ENCODE peak calls at places on chromosomes 6 and 20, in seven cellular contexts. H is GM12865; Q is KG1; C is dorsolateral prefrontal cortex; V is activated CD8-positive, alpha-beta memory T cell treated with anti-CD3 and anti-CD28 coated beads for 48 hours; W is stimulated activated naive CD4-positive, alpha-beta T cell; X is smooth muscle cell of the brain vasculature. K is an unnamed sample.

GRCh38 chr6:41181566-41181965 is 18.6 kb upstream of the TREM2 start:
- DNase-seq in H (no peak), Q (no peak), C (no peak), V (no peak), W (no peak), X (no peak), K (no peak)

GRCh38 chr6:16514249-16514648 is 247.0 kb downstream of the ATXN1 start:
- DNase-seq in H (peak; percentile 60), Q (no peak), C (no peak), V (no peak), W (no peak), X (peak; percentile 39), K (peak; percentile 19)

GRCh38 chr6:73630401-73630800 is 23.4 kb downstream of the SLC17A5 start:
- DNase-seq in H (no peak), Q (no peak), C (no peak), V (no peak), W (no peak), X (no peak), K (no peak)

GRCh38 chr20:2816583-2817340 is 598 bp downstream of the TMEM239 start:
- DNase-seq in H (peak; percentile 46), Q (no peak), C (no peak), V (no peak), W (no peak), X (no peak), K (peak; percentile 60)

GRCh38 chr6:5466459-5466858 is 205.1 kb downstream of the FARS2 start:
- DNase-seq in H (no peak), Q (no peak), C (no peak), V (no peak), W (no peak), X (peak; percentile 49), K (peak; percentile 61)

GRCh38 chr6:41037107-41037900 is 1.7 kb downstream of the UNC5CL start:
- DNase-seq in H (no peak), Q (no peak), C (peak; percentile 36), V (no peak), W (no peak), X (no peak), K (no peak)

GRCh38 chr20:49335456-49335855 is 57.6 kb upstream of the ZNFX1 start:
- DNase-seq in H (no peak), Q (no peak), C (no peak), V (no peak), W (no peak), X (no peak), K (no peak)

GRCh38 chr6:129312865-129313264 is 397.1 kb downstream of the ARHGAP18 start:
- DNase-seq in H (no peak), Q (no peak), C (no peak), V (no peak), W (no peak), X (no peak), K (no peak)

GRCh38 chr20:57432874-57433491 is 41.8 kb downstream of the RBM38 start:
- DNase-seq in H (peak; percentile 93), Q (peak; percentile 75), C (no peak), V (peak; percentile 30), W (peak; percentile 27), X (no peak), K (peak; percentile 88)

GRCh38 chr6:25834950-25835349 is 3.1 kb upstream of the SLC17A1 start:
- DNase-seq in H (no peak), Q (no peak), C (no peak), V (no peak), W (no peak), X (no peak), K (no peak)

K was measured in RPMI8226.